ENCODE peak calls at places on chromosomes 3 and 15, in seven cellular contexts. G is cardiac muscle cell, L is Caki2, S is T-cell, Q is tibial artery, P is activated T-cell treated with anti-CD3 and anti-CD28 coated beads for 48 hours, M is posterior cingulate gyrus. C is an unnamed sample.

GRCh38 chr3:73379465-73379864 is 245.3 kb downstream of the PDZRN3 start:
- DNase-seq in G (no peak), L (no peak), S (no peak), Q (no peak), P (no peak), M (no peak), C (no peak)

GRCh38 chr3:42803800-42804112 is 534 bp downstream of the HIGD1A start:
- DNase-seq in G (peak), L (peak), S (peak), Q (no peak), P (peak), M (peak), C (peak)

GRCh38 chr3:47017504-47018268 is 38.2 kb downstream of the NBEAL2 start:
- DNase-seq in G (no peak), L (no peak), S (no peak), Q (no peak), P (no peak), M (no peak), C (no peak)

GRCh38 chr3:151384741-151385174 is at the start of gene P2RY12:
- DNase-seq in G (no peak), L (no peak), S (no peak), Q (no peak), P (no peak), M (no peak), C (no peak)

GRCh38 chr3:19898725-19899124 is 35.3 kb downstream of the EFHB start:
- DNase-seq in G (no peak), L (no peak), S (no peak), Q (no peak), P (no peak), M (no peak), C (no peak)

GRCh38 chr15:40927497-40928346 is 1.4 kb upstream of the DLL4 start:
- DNase-seq in G (no peak), L (no peak), S (no peak), Q (no peak), P (no peak), M (no peak), C (peak)

GRCh38 chr15:67915374-67916050 is 75.7 kb upstream of the RNU6-1 start:
- DNase-seq in G (peak), L (peak), S (no peak), Q (peak), P (no peak), M (peak), C (no peak)

GRCh38 chr3:45181496-45181895 is 35.3 kb upstream of the CDCP1 start:
- DNase-seq in G (no peak), L (no peak), S (no peak), Q (no peak), P (no peak), M (no peak), C (no peak)

GRCh38 chr15:74891469-74891868 is 1.6 kb downstream of the MPI start:
- DNase-seq in G (no peak), L (no peak), S (no peak), Q (no peak), P (no peak), M (no peak), C (no peak)

GRCh38 chr3:53375019-53375418 is 27.7 kb upstream of the DCP1A start:
- DNase-seq in G (peak), L (peak), S (peak), Q (no peak), P (peak), M (peak), C (peak)

GRCh38 chr3:25663324-25664065 is 1.2 kb downstream of the TOP2B start:
- DNase-seq in G (peak), L (peak), S (peak), Q (no peak), P (peak), M (no peak), C (peak)

GRCh38 chr3:47666118-47666517 is 87.5 kb upstream of the CSPG5 start:
- DNase-seq in G (no peak), L (no peak), S (no peak), Q (no peak), P (no peak), M (no peak), C (no peak)

GRCh38 chr3:183586477-183586876 is 31.0 kb upstream of the KLHL6 start:
- DNase-seq in G (no peak), L (no peak), S (no peak), Q (no peak), P (no peak), M (no peak), C (no peak)

GRCh38 chr15:90400759-90401314 is 12.8 kb downstream of the IQGAP1 start:
- DNase-seq in G (peak), L (peak), S (peak), Q (peak), P (peak), M (no peak), C (peak)

GRCh38 chr3:159266779-159267178 is 464.9 kb downstream of the MFSD1 start:
- DNase-seq in G (peak), L (peak), S (no peak), Q (no peak), P (no peak), M (no peak), C (peak)

GRCh38 chr3:169769287-169770181 is at the start of gene ACTRT3:
- DNase-seq in G (peak), L (peak), S (peak), Q (peak), P (peak), M (peak), C (peak)

GRCh38 chr3:183688869-183689268 is 8.7 kb upstream of the YEATS2 start:
- DNase-seq in G (no peak), L (no peak), S (no peak), Q (no peak), P (no peak), M (no peak), C (peak)

GRCh38 chr3:43185656-43186375 is 79.9 kb upstream of the POMGNT2 start:
- DNase-seq in G (no peak), L (peak), S (no peak), Q (no peak), P (no peak), M (no peak), C (no peak)

GRCh38 chr15:62348119-62348518 is 183.0 kb upstream of the C2CD4B start:
- DNase-seq in G (no peak), L (no peak), S (no peak), Q (no peak), P (no peak), M (no peak), C (no peak)

GRCh38 chr3:9696480-9697220 is 7.0 kb upstream of the CPNE9 start:
- DNase-seq in G (no peak), L (no peak), S (no peak), Q (no peak), P (no peak), M (peak), C (no peak)

GRCh38 chr15:43346305-43346704 is 15.9 kb upstream of the LCMT2 start:
- DNase-seq in G (no peak), L (no peak), S (no peak), Q (no peak), P (no peak), M (no peak), C (no peak)

GRCh38 chr3:110814170-110815007 is 257.2 kb upstream of the NECTIN3 start:
- DNase-seq in G (no peak), L (peak), S (peak), Q (no peak), P (peak), M (no peak), C (no peak)

GRCh38 chr15:64743691-64744090 is 31.7 kb downstream of the RBPMS2 start:
- DNase-seq in G (no peak), L (no peak), S (no peak), Q (no peak), P (no peak), M (no peak), C (no peak)

GRCh38 chr3:134211797-134212196 is 38.9 kb downstream of the RYK start:
- DNase-seq in G (peak), L (no peak), S (no peak), Q (no peak), P (no peak), M (peak), C (peak)

GRCh38 chr3:30308131-30308530 is 298.3 kb upstream of the TGFBR2 start:
- DNase-seq in G (no peak), L (no peak), S (no peak), Q (no peak), P (no peak), M (no peak), C (no peak)

GRCh38 chr3:114861666-114862065 is 285.4 kb downstream of the ZBTB20 start:
- DNase-seq in G (no peak), L (no peak), S (no peak), Q (no peak), P (no peak), M (no peak), C (no peak)

GRCh38 chr15:64843996-64844395 is 2.3 kb downstream of the PLEKHO2 start:
- DNase-seq in G (no peak), L (no peak), S (no peak), Q (no peak), P (no peak), M (no peak), C (no peak)

GRCh38 chr3:192092388-192093005 is 631.5 kb downstream of the PYDC2 start:
- DNase-seq in G (no peak), L (no peak), S (no peak), Q (no peak), P (no peak), M (no peak), C (no peak)

GRCh38 chr15:101062471-101063171 is 143.5 kb downstream of the LRRK1 start:
- DNase-seq in G (no peak), L (no peak), S (no peak), Q (peak), P (no peak), M (peak), C (no peak)

GRCh38 chr15:41852736-41853135 is 14.1 kb downstream of the PLA2G4B start:
- DNase-seq in G (no peak), L (no peak), S (no peak), Q (no peak), P (no peak), M (no peak), C (no peak)